ENCODE peak calls at places on chromosomes 7 and 10, in seven cellular contexts. One of them, this sample, is unnamed.

GRCh38 chr7:102251531-102252372 is 34.9 kb upstream of the SH2B2 start:
- DNase-seq in A549: no peak
- DNase-seq in left ventricle myocardium inferior: no peak
- DNase-seq in psoas muscle: no peak
- DNase-seq in right lobe of liver: no peak
- DNase-seq in HCT116: no peak
- DNase-seq in H1: no peak
- DNase-seq in this sample: no peak

GRCh38 chr7:84176716-84177115 is 17.9 kb downstream of the SEMA3A start:
- DNase-seq in A549: no peak
- DNase-seq in H1: no peak
- DNase-seq in right lobe of liver: no peak
- DNase-seq in psoas muscle: no peak
- DNase-seq in HCT116: no peak
- DNase-seq in left ventricle myocardium inferior: no peak
- DNase-seq in this sample: no peak

GRCh38 chr7:53035499-53036412 is at the start of gene POM121L12:
- DNase-seq in H1: no peak
- DNase-seq in right lobe of liver: no peak
- DNase-seq in left ventricle myocardium inferior: no peak
- DNase-seq in A549: no peak
- DNase-seq in psoas muscle: peak
- DNase-seq in HCT116: no peak
- DNase-seq in this sample: no peak

GRCh38 chr10:32207544-32207943 is 139.4 kb downstream of the EPC1 start:
- DNase-seq in right lobe of liver: no peak
- DNase-seq in HCT116: peak
- DNase-seq in psoas muscle: no peak
- DNase-seq in H1: peak
- DNase-seq in A549: peak
- DNase-seq in left ventricle myocardium inferior: peak
- DNase-seq in this sample: no peak

GRCh38 chr7:7820939-7821338 is 102.5 kb upstream of the RPA3 start:
- DNase-seq in left ventricle myocardium inferior: no peak
- DNase-seq in A549: no peak
- DNase-seq in HCT116: no peak
- DNase-seq in H1: no peak
- DNase-seq in right lobe of liver: no peak
- DNase-seq in psoas muscle: no peak
- DNase-seq in this sample: no peak

GRCh38 chr10:132577350-132578005 is 39.9 kb downstream of the INPP5A start:
- DNase-seq in H1: no peak
- DNase-seq in psoas muscle: peak
- DNase-seq in right lobe of liver: peak
- DNase-seq in left ventricle myocardium inferior: peak
- DNase-seq in HCT116: no peak
- DNase-seq in A549: no peak
- DNase-seq in this sample: no peak

GRCh38 chr7:70052691-70053090 is 454.4 kb downstream of the AUTS2 start:
- DNase-seq in H1: no peak
- DNase-seq in left ventricle myocardium inferior: no peak
- DNase-seq in HCT116: no peak
- DNase-seq in A549: no peak
- DNase-seq in psoas muscle: no peak
- DNase-seq in right lobe of liver: no peak
- DNase-seq in this sample: no peak

GRCh38 chr10:34802692-34803091 is 12.4 kb downstream of the PARD3 start:
- DNase-seq in H1: no peak
- DNase-seq in left ventricle myocardium inferior: no peak
- DNase-seq in psoas muscle: no peak
- DNase-seq in HCT116: peak
- DNase-seq in A549: no peak
- DNase-seq in right lobe of liver: no peak
- DNase-seq in this sample: no peak

GRCh38 chr10:11515596-11516418 is 95.6 kb downstream of the USP6NL start:
- DNase-seq in HCT116: peak
- DNase-seq in A549: peak
- DNase-seq in psoas muscle: no peak
- DNase-seq in left ventricle myocardium inferior: no peak
- DNase-seq in right lobe of liver: no peak
- DNase-seq in H1: no peak
- DNase-seq in this sample: no peak

GRCh38 chr10:132504501-132505272 is 32.9 kb upstream of the INPP5A start:
- DNase-seq in HCT116: no peak
- DNase-seq in left ventricle myocardium inferior: no peak
- DNase-seq in right lobe of liver: peak
- DNase-seq in H1: no peak
- DNase-seq in psoas muscle: peak
- DNase-seq in A549: no peak
- DNase-seq in this sample: no peak

GRCh38 chr7:117041007-117041406 is 87.7 kb downstream of the ST7 start:
- DNase-seq in HCT116: no peak
- DNase-seq in psoas muscle: no peak
- DNase-seq in H1: no peak
- DNase-seq in left ventricle myocardium inferior: no peak
- DNase-seq in A549: no peak
- DNase-seq in right lobe of liver: no peak
- DNase-seq in this sample: no peak

GRCh38 chr7:6691609-6692106 is 15.1 kb downstream of the ZNF12 start:
- DNase-seq in A549: no peak
- DNase-seq in H1: no peak
- DNase-seq in HCT116: no peak
- DNase-seq in psoas muscle: no peak
- DNase-seq in right lobe of liver: no peak
- DNase-seq in left ventricle myocardium inferior: no peak
- DNase-seq in this sample: no peak

GRCh38 chr10:43665054-43665453 is 16.4 kb upstream of the ZNF32 start:
- DNase-seq in right lobe of liver: no peak
- DNase-seq in psoas muscle: no peak
- DNase-seq in A549: no peak
- DNase-seq in HCT116: no peak
- DNase-seq in left ventricle myocardium inferior: no peak
- DNase-seq in H1: no peak
- DNase-seq in this sample: no peak

GRCh38 chr7:43906327-43907010 is at the start of gene URGCP:
- DNase-seq in H1: peak
- DNase-seq in left ventricle myocardium inferior: peak
- DNase-seq in A549: peak
- DNase-seq in right lobe of liver: peak
- DNase-seq in psoas muscle: peak
- DNase-seq in HCT116: no peak
- DNase-seq in this sample: no peak

GRCh38 chr7:43902542-43903054 is 3.8 kb downstream of the URGCP start:
- DNase-seq in psoas muscle: no peak
- DNase-seq in left ventricle myocardium inferior: no peak
- DNase-seq in H1: no peak
- DNase-seq in A549: no peak
- DNase-seq in HCT116: no peak
- DNase-seq in right lobe of liver: no peak
- DNase-seq in this sample: no peak

GRCh38 chr7:43905954-43906326 is 456 bp downstream of the URGCP start:
- DNase-seq in psoas muscle: peak
- DNase-seq in H1: peak
- DNase-seq in A549: peak
- DNase-seq in left ventricle myocardium inferior: peak
- DNase-seq in right lobe of liver: peak
- DNase-seq in HCT116: no peak
- DNase-seq in this sample: no peak

GRCh38 chr7:43905209-43905946 is 1.0 kb downstream of the URGCP start:
- DNase-seq in HCT116: peak
- DNase-seq in left ventricle myocardium inferior: no peak
- DNase-seq in right lobe of liver: peak
- DNase-seq in psoas muscle: peak
- DNase-seq in A549: peak
- DNase-seq in H1: no peak
- DNase-seq in this sample: no peak

GRCh38 chr7:43904533-43905208 is 1.7 kb downstream of the URGCP start:
- DNase-seq in A549: no peak
- DNase-seq in right lobe of liver: no peak
- DNase-seq in psoas muscle: no peak
- DNase-seq in H1: no peak
- DNase-seq in HCT116: no peak
- DNase-seq in left ventricle myocardium inferior: no peak
- DNase-seq in this sample: no peak
- H3K27ac ChIP-seq in A549: no peak
- H3K27ac ChIP-seq in right lobe of liver: peak
- H3K27ac ChIP-seq in psoas muscle: peak
- H3K27ac ChIP-seq in H1: no peak
- H3K27ac ChIP-seq in HCT116: no peak
- H3K27ac ChIP-seq in left ventricle myocardium inferior: peak
- H3K27ac ChIP-seq in this sample: peak

DNA sequence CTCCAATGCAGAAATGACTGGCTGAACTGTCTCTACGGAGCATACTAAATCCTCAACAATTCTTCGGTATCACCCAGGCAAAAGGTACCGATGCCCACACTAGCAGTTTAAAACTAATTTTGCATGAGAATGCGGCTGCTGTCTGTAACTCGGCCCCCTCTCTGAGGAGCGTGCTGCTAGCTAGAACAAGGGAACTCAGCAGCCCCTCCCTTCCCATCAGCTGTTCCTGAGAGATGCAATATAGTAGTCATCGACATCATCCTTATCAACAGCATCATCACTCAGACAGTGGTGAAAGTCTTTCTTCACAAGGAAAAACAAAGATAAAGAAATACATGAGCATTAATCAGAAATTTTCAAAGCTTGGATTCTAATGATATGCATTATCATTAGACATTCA is 189.1 kb upstream of the FRMD4A start:
- DNase-seq in A549: no peak
- DNase-seq in right lobe of liver: no peak
- DNase-seq in HCT116: no peak
- DNase-seq in psoas muscle: no peak
- DNase-seq in left ventricle myocardium inferior: no peak
- DNase-seq in H1: no peak
- DNase-seq in this sample: no peak
- H3K27ac ChIP-seq in A549: no peak
- H3K27ac ChIP-seq in right lobe of liver: no peak
- H3K27ac ChIP-seq in HCT116: no peak
- H3K27ac ChIP-seq in psoas muscle: no peak
- H3K27ac ChIP-seq in left ventricle myocardium inferior: no peak
- H3K27ac ChIP-seq in H1: no peak
- H3K27ac ChIP-seq in this sample: no peak

GRCh38 chr10:88066319-88066718 is 202.9 kb downstream of the PTEN start:
- DNase-seq in psoas muscle: no peak
- DNase-seq in H1: no peak
- DNase-seq in A549: no peak
- DNase-seq in left ventricle myocardium inferior: no peak
- DNase-seq in HCT116: no peak
- DNase-seq in right lobe of liver: no peak
- DNase-seq in this sample: no peak

GRCh38 chr10:88066876-88067275 is 203.5 kb downstream of the PTEN start:
- DNase-seq in left ventricle myocardium inferior: no peak
- DNase-seq in right lobe of liver: no peak
- DNase-seq in HCT116: no peak
- DNase-seq in psoas muscle: no peak
- DNase-seq in H1: no peak
- DNase-seq in A549: no peak
- DNase-seq in this sample: no peak

GRCh38 chr10:88064608-88065383 is 201.4 kb downstream of the PTEN start:
- DNase-seq in A549: no peak
- DNase-seq in HCT116: no peak
- DNase-seq in right lobe of liver: peak
- DNase-seq in left ventricle myocardium inferior: peak
- DNase-seq in H1: no peak
- DNase-seq in psoas muscle: peak
- DNase-seq in this sample: no peak

GRCh38 chr10:88063861-88064521 is 200.6 kb downstream of the PTEN start:
- DNase-seq in left ventricle myocardium inferior: no peak
- DNase-seq in HCT116: no peak
- DNase-seq in A549: no peak
- DNase-seq in psoas muscle: no peak
- DNase-seq in right lobe of liver: no peak
- DNase-seq in H1: no peak
- DNase-seq in this sample: no peak

DNA sequence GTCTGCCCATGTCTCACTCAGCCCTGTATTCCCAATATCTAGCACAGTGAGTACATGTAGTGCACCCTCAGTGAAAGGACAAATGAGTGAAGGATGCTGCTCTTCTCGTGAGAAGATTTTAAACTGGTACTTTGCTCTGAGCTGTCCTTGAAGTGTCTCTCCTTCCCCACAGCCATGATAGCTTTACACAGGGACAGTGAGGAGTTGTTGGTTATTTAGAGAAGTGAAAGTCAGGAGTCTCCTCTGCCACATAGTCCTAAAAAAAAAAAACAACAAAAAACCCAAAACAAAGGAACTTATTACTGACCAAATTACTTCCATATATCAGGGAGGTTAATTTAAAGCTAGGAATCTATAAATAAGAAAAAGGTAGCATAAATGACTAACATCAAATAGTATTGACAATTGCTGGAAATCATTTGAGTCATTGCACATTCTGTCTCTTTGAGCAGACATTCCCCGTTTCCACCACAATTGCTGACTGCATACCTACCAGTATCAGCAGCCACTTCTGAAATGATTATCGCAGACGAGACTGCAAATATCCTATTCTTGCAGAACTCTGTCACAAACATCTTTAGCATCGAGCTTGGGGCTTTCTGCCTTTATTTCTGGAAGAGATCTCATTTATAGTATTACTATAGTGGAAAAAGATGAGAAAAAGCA is 202.1 kb downstream of the PTEN start:
- DNase-seq in right lobe of liver: no peak
- DNase-seq in HCT116: no peak
- DNase-seq in left ventricle myocardium inferior: no peak
- DNase-seq in psoas muscle: no peak
- DNase-seq in A549: no peak
- DNase-seq in H1: no peak
- DNase-seq in this sample: no peak
- H3K27ac ChIP-seq in right lobe of liver: peak
- H3K27ac ChIP-seq in HCT116: no peak
- H3K27ac ChIP-seq in left ventricle myocardium inferior: peak
- H3K27ac ChIP-seq in psoas muscle: no peak
- H3K27ac ChIP-seq in A549: no peak
- H3K27ac ChIP-seq in H1: no peak
- H3K27ac ChIP-seq in this sample: no peak

DNA sequence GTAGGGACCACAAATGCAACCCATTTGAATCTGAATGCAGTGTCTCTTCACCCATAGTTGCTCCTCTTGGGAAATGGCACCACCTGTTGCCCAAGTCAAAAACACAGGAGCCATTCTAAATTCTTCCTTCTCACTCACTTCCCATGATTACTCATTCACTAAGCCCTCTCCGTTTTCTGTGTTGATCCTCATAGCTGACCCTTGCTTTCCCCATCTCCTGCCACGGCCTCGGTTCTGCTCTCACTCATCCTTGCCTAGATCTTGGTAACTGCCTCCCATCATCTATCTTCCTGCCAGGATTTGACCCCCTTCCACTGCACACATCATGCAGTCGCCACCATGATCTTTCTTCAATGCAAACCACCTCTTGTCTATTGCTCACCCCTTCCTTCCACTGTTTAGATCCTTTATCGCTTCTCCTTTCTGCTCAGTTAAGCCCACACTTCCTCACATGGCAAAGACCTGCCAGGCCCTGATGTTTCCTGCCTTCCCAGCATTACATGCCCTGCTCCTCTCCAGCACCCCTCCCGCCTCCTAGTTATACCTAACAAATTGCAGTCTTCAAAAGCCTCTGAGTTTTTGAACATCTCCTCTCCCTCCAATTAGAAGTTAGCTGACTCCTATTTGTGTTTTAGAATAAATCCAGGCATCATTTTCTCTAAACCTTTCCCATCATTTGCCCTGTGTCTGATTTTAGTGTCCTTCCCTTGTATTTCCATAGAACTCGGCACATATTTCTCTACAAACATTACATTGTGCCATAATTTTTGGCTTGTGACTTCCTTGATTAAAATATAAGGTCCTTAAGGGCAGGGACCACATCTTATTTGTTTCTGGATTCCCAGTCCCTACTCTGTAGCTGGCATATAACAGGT is 19.2 kb upstream of the CPN1 start:
- DNase-seq in psoas muscle: no peak
- DNase-seq in H1: no peak
- DNase-seq in left ventricle myocardium inferior: no peak
- DNase-seq in HCT116: peak
- DNase-seq in A549: peak
- DNase-seq in right lobe of liver: peak
- DNase-seq in this sample: peak
- H3K27ac ChIP-seq in psoas muscle: no peak
- H3K27ac ChIP-seq in H1: no peak
- H3K27ac ChIP-seq in left ventricle myocardium inferior: no peak
- H3K27ac ChIP-seq in HCT116: no peak
- H3K27ac ChIP-seq in A549: no peak
- H3K27ac ChIP-seq in right lobe of liver: peak
- H3K27ac ChIP-seq in this sample: no peak